ENCODE peak calls at places on chromosomes 4 and X, in eight cellular contexts. One of them, this sample, is unnamed.

GRCh38 chr4:40577588-40578253 is 51.9 kb downstream of the RBM47 start:
- DNase-seq in mesendoderm: peak; percentile 89
- DNase-seq in stimulated activated CD4-positive, alpha-beta T cell treated with anti-CD3 and anti-CD28 coated beads, Interleukin-15, amount 100 ng/mL, for 24 hours: no peak
- DNase-seq in T-cell: no peak
- DNase-seq in A172: no peak
- DNase-seq in AG09309: no peak
- DNase-seq in activated CD8-positive, alpha-beta memory T cell treated with anti-CD3 and anti-CD28 coated beads for 48 hours: no peak
- DNase-seq in cardiac muscle cell: no peak
- DNase-seq in this sample: no peak

GRCh38 chr4:174284181-174284886 is 623 bp downstream of the CEP44 start:
- DNase-seq in mesendoderm: peak; percentile 72
- DNase-seq in stimulated activated CD4-positive, alpha-beta T cell treated with anti-CD3 and anti-CD28 coated beads, Interleukin-15, amount 100 ng/mL, for 24 hours: no peak
- DNase-seq in T-cell: no peak
- DNase-seq in A172: peak; percentile 64
- DNase-seq in AG09309: no peak
- DNase-seq in activated CD8-positive, alpha-beta memory T cell treated with anti-CD3 and anti-CD28 coated beads for 48 hours: no peak
- DNase-seq in cardiac muscle cell: peak; percentile 4
- DNase-seq in this sample: peak; percentile 40

GRCh38 chr4:24611575-24611974 is 27.2 kb upstream of the DHX15 start:
- DNase-seq in mesendoderm: no peak
- DNase-seq in stimulated activated CD4-positive, alpha-beta T cell treated with anti-CD3 and anti-CD28 coated beads, Interleukin-15, amount 100 ng/mL, for 24 hours: no peak
- DNase-seq in T-cell: no peak
- DNase-seq in A172: no peak
- DNase-seq in AG09309: no peak
- DNase-seq in activated CD8-positive, alpha-beta memory T cell treated with anti-CD3 and anti-CD28 coated beads for 48 hours: no peak
- DNase-seq in cardiac muscle cell: no peak
- DNase-seq in this sample: no peak

GRCh38 chr4:141347738-141348524 is 127.2 kb downstream of the ZNF330 start:
- DNase-seq in mesendoderm: no peak
- DNase-seq in stimulated activated CD4-positive, alpha-beta T cell treated with anti-CD3 and anti-CD28 coated beads, Interleukin-15, amount 100 ng/mL, for 24 hours: no peak
- DNase-seq in T-cell: no peak
- DNase-seq in A172: no peak
- DNase-seq in AG09309: no peak
- DNase-seq in activated CD8-positive, alpha-beta memory T cell treated with anti-CD3 and anti-CD28 coated beads for 48 hours: no peak
- DNase-seq in cardiac muscle cell: no peak
- DNase-seq in this sample: no peak

GRCh38 chr4:40843696-40844095 is 93.9 kb downstream of the NSUN7 start:
- DNase-seq in mesendoderm: peak; percentile 62
- DNase-seq in stimulated activated CD4-positive, alpha-beta T cell treated with anti-CD3 and anti-CD28 coated beads, Interleukin-15, amount 100 ng/mL, for 24 hours: peak; percentile 38
- DNase-seq in T-cell: no peak
- DNase-seq in A172: no peak
- DNase-seq in AG09309: no peak
- DNase-seq in activated CD8-positive, alpha-beta memory T cell treated with anti-CD3 and anti-CD28 coated beads for 48 hours: no peak
- DNase-seq in cardiac muscle cell: no peak
- DNase-seq in this sample: no peak

GRCh38 chrX:154374361-154375155 is at the start of gene FLNA:
- DNase-seq in mesendoderm: peak; percentile 51
- DNase-seq in stimulated activated CD4-positive, alpha-beta T cell treated with anti-CD3 and anti-CD28 coated beads, Interleukin-15, amount 100 ng/mL, for 24 hours: peak; percentile 57
- DNase-seq in T-cell: no peak
- DNase-seq in A172: no peak
- DNase-seq in AG09309: no peak
- DNase-seq in activated CD8-positive, alpha-beta memory T cell treated with anti-CD3 and anti-CD28 coated beads for 48 hours: no peak
- DNase-seq in cardiac muscle cell: peak; percentile 68
- DNase-seq in this sample: no peak

GRCh38 chrX:50721771-50722521 is 92.0 kb downstream of the SHROOM4 start:
- DNase-seq in mesendoderm: peak; percentile 79
- DNase-seq in stimulated activated CD4-positive, alpha-beta T cell treated with anti-CD3 and anti-CD28 coated beads, Interleukin-15, amount 100 ng/mL, for 24 hours: no peak
- DNase-seq in T-cell: no peak
- DNase-seq in A172: no peak
- DNase-seq in AG09309: no peak
- DNase-seq in activated CD8-positive, alpha-beta memory T cell treated with anti-CD3 and anti-CD28 coated beads for 48 hours: no peak
- DNase-seq in cardiac muscle cell: no peak
- DNase-seq in this sample: no peak

GRCh38 chr4:148831945-148832344 is 389.7 kb upstream of the NR3C2 start:
- DNase-seq in mesendoderm: no peak
- DNase-seq in stimulated activated CD4-positive, alpha-beta T cell treated with anti-CD3 and anti-CD28 coated beads, Interleukin-15, amount 100 ng/mL, for 24 hours: no peak
- DNase-seq in T-cell: no peak
- DNase-seq in A172: peak; percentile 85
- DNase-seq in AG09309: no peak
- DNase-seq in activated CD8-positive, alpha-beta memory T cell treated with anti-CD3 and anti-CD28 coated beads for 48 hours: no peak
- DNase-seq in cardiac muscle cell: no peak
- DNase-seq in this sample: no peak

GRCh38 chr4:67261971-67262370 is 283.3 kb downstream of the CENPC start:
- DNase-seq in mesendoderm: no peak
- DNase-seq in stimulated activated CD4-positive, alpha-beta T cell treated with anti-CD3 and anti-CD28 coated beads, Interleukin-15, amount 100 ng/mL, for 24 hours: no peak
- DNase-seq in T-cell: no peak
- DNase-seq in A172: no peak
- DNase-seq in AG09309: no peak
- DNase-seq in activated CD8-positive, alpha-beta memory T cell treated with anti-CD3 and anti-CD28 coated beads for 48 hours: no peak
- DNase-seq in cardiac muscle cell: no peak
- DNase-seq in this sample: no peak

GRCh38 chrX:112800901-112801775 is 39.5 kb downstream of the AMOT start:
- DNase-seq in mesendoderm: peak; percentile 45
- DNase-seq in stimulated activated CD4-positive, alpha-beta T cell treated with anti-CD3 and anti-CD28 coated beads, Interleukin-15, amount 100 ng/mL, for 24 hours: no peak
- DNase-seq in T-cell: no peak
- DNase-seq in A172: no peak
- DNase-seq in AG09309: no peak
- DNase-seq in activated CD8-positive, alpha-beta memory T cell treated with anti-CD3 and anti-CD28 coated beads for 48 hours: no peak
- DNase-seq in cardiac muscle cell: no peak
- DNase-seq in this sample: no peak

GRCh38 chr4:55356991-55357461 is 11.0 kb downstream of the SRD5A3 start:
- DNase-seq in mesendoderm: no peak
- DNase-seq in stimulated activated CD4-positive, alpha-beta T cell treated with anti-CD3 and anti-CD28 coated beads, Interleukin-15, amount 100 ng/mL, for 24 hours: no peak
- DNase-seq in T-cell: no peak
- DNase-seq in A172: no peak
- DNase-seq in AG09309: no peak
- DNase-seq in activated CD8-positive, alpha-beta memory T cell treated with anti-CD3 and anti-CD28 coated beads for 48 hours: no peak
- DNase-seq in cardiac muscle cell: no peak
- DNase-seq in this sample: no peak

GRCh38 chr4:25235401-25235800 is 1.6 kb downstream of the PI4K2B start:
- DNase-seq in mesendoderm: no peak
- DNase-seq in stimulated activated CD4-positive, alpha-beta T cell treated with anti-CD3 and anti-CD28 coated beads, Interleukin-15, amount 100 ng/mL, for 24 hours: no peak
- DNase-seq in T-cell: no peak
- DNase-seq in A172: no peak
- DNase-seq in AG09309: no peak
- DNase-seq in activated CD8-positive, alpha-beta memory T cell treated with anti-CD3 and anti-CD28 coated beads for 48 hours: no peak
- DNase-seq in cardiac muscle cell: no peak
- DNase-seq in this sample: no peak

GRCh38 chrX:1453951-1454785 is 1.5 kb upstream of the ASMTL start:
- DNase-seq in mesendoderm: peak; percentile 88
- DNase-seq in stimulated activated CD4-positive, alpha-beta T cell treated with anti-CD3 and anti-CD28 coated beads, Interleukin-15, amount 100 ng/mL, for 24 hours: peak; percentile 94
- DNase-seq in T-cell: peak; percentile 89
- DNase-seq in A172: peak; percentile 78
- DNase-seq in AG09309: peak; percentile 17
- DNase-seq in activated CD8-positive, alpha-beta memory T cell treated with anti-CD3 and anti-CD28 coated beads for 48 hours: peak; percentile 97
- DNase-seq in cardiac muscle cell: peak; percentile 85
- DNase-seq in this sample: peak; percentile 83

GRCh38 chrX:15269120-15269519 is 763 bp downstream of the ASB9 start:
- DNase-seq in mesendoderm: no peak
- DNase-seq in stimulated activated CD4-positive, alpha-beta T cell treated with anti-CD3 and anti-CD28 coated beads, Interleukin-15, amount 100 ng/mL, for 24 hours: no peak
- DNase-seq in T-cell: no peak
- DNase-seq in A172: no peak
- DNase-seq in AG09309: no peak
- DNase-seq in activated CD8-positive, alpha-beta memory T cell treated with anti-CD3 and anti-CD28 coated beads for 48 hours: no peak
- DNase-seq in cardiac muscle cell: no peak
- DNase-seq in this sample: no peak

GRCh38 chr4:103493450-103494159 is 226.2 kb downstream of the TACR3 start:
- DNase-seq in mesendoderm: no peak
- DNase-seq in stimulated activated CD4-positive, alpha-beta T cell treated with anti-CD3 and anti-CD28 coated beads, Interleukin-15, amount 100 ng/mL, for 24 hours: no peak
- DNase-seq in T-cell: no peak
- DNase-seq in A172: no peak
- DNase-seq in AG09309: no peak
- DNase-seq in activated CD8-positive, alpha-beta memory T cell treated with anti-CD3 and anti-CD28 coated beads for 48 hours: no peak
- DNase-seq in cardiac muscle cell: no peak
- DNase-seq in this sample: no peak

GRCh38 chr4:182593864-182594263 is 323.3 kb downstream of the DCTD start:
- DNase-seq in mesendoderm: no peak
- DNase-seq in stimulated activated CD4-positive, alpha-beta T cell treated with anti-CD3 and anti-CD28 coated beads, Interleukin-15, amount 100 ng/mL, for 24 hours: no peak
- DNase-seq in T-cell: no peak
- DNase-seq in A172: no peak
- DNase-seq in AG09309: no peak
- DNase-seq in activated CD8-positive, alpha-beta memory T cell treated with anti-CD3 and anti-CD28 coated beads for 48 hours: no peak
- DNase-seq in cardiac muscle cell: no peak
- DNase-seq in this sample: no peak

GRCh38 chr4:73197220-73197619 is 61.4 kb downstream of the ANKRD17 start:
- DNase-seq in mesendoderm: no peak
- DNase-seq in stimulated activated CD4-positive, alpha-beta T cell treated with anti-CD3 and anti-CD28 coated beads, Interleukin-15, amount 100 ng/mL, for 24 hours: no peak
- DNase-seq in T-cell: no peak
- DNase-seq in A172: no peak
- DNase-seq in AG09309: no peak
- DNase-seq in activated CD8-positive, alpha-beta memory T cell treated with anti-CD3 and anti-CD28 coated beads for 48 hours: no peak
- DNase-seq in cardiac muscle cell: no peak
- DNase-seq in this sample: no peak

GRCh38 chrX:848366-848765 is 217.8 kb downstream of the SHOX start:
- DNase-seq in mesendoderm: no peak
- DNase-seq in stimulated activated CD4-positive, alpha-beta T cell treated with anti-CD3 and anti-CD28 coated beads, Interleukin-15, amount 100 ng/mL, for 24 hours: no peak
- DNase-seq in T-cell: no peak
- DNase-seq in A172: no peak
- DNase-seq in AG09309: no peak
- DNase-seq in activated CD8-positive, alpha-beta memory T cell treated with anti-CD3 and anti-CD28 coated beads for 48 hours: no peak
- DNase-seq in cardiac muscle cell: no peak
- DNase-seq in this sample: no peak

GRCh38 chrX:107716045-107716684 is 59.4 kb downstream of the TSC22D3 start:
- DNase-seq in mesendoderm: peak; percentile 85
- DNase-seq in stimulated activated CD4-positive, alpha-beta T cell treated with anti-CD3 and anti-CD28 coated beads, Interleukin-15, amount 100 ng/mL, for 24 hours: peak; percentile 24
- DNase-seq in T-cell: no peak
- DNase-seq in A172: no peak
- DNase-seq in AG09309: no peak
- DNase-seq in activated CD8-positive, alpha-beta memory T cell treated with anti-CD3 and anti-CD28 coated beads for 48 hours: no peak
- DNase-seq in cardiac muscle cell: peak; percentile 71
- DNase-seq in this sample: peak; percentile 46

GRCh38 chr4:179071120-179071519 is 1628.9 kb upstream of the AGA start:
- DNase-seq in mesendoderm: no peak
- DNase-seq in stimulated activated CD4-positive, alpha-beta T cell treated with anti-CD3 and anti-CD28 coated beads, Interleukin-15, amount 100 ng/mL, for 24 hours: no peak
- DNase-seq in T-cell: no peak
- DNase-seq in A172: no peak
- DNase-seq in AG09309: no peak
- DNase-seq in activated CD8-positive, alpha-beta memory T cell treated with anti-CD3 and anti-CD28 coated beads for 48 hours: no peak
- DNase-seq in cardiac muscle cell: no peak
- DNase-seq in this sample: no peak

GRCh38 chr4:7779194-7779768 is 160.4 kb downstream of the AFAP1 start:
- DNase-seq in mesendoderm: no peak
- DNase-seq in stimulated activated CD4-positive, alpha-beta T cell treated with anti-CD3 and anti-CD28 coated beads, Interleukin-15, amount 100 ng/mL, for 24 hours: no peak
- DNase-seq in T-cell: no peak
- DNase-seq in A172: no peak
- DNase-seq in AG09309: no peak
- DNase-seq in activated CD8-positive, alpha-beta memory T cell treated with anti-CD3 and anti-CD28 coated beads for 48 hours: no peak
- DNase-seq in cardiac muscle cell: peak; percentile 42
- DNase-seq in this sample: no peak

GRCh38 chr4:186693159-186693815 is 30.4 kb downstream of the FAT1 start:
- DNase-seq in mesendoderm: no peak
- DNase-seq in stimulated activated CD4-positive, alpha-beta T cell treated with anti-CD3 and anti-CD28 coated beads, Interleukin-15, amount 100 ng/mL, for 24 hours: no peak
- DNase-seq in T-cell: no peak
- DNase-seq in A172: peak; percentile 91
- DNase-seq in AG09309: peak; percentile 68
- DNase-seq in activated CD8-positive, alpha-beta memory T cell treated with anti-CD3 and anti-CD28 coated beads for 48 hours: no peak
- DNase-seq in cardiac muscle cell: no peak
- DNase-seq in this sample: no peak

GRCh38 chrX:154417157-154417556 is 5.8 kb downstream of the TAFAZZIN start:
- DNase-seq in mesendoderm: no peak
- DNase-seq in stimulated activated CD4-positive, alpha-beta T cell treated with anti-CD3 and anti-CD28 coated beads, Interleukin-15, amount 100 ng/mL, for 24 hours: no peak
- DNase-seq in T-cell: no peak
- DNase-seq in A172: peak; percentile 21
- DNase-seq in AG09309: no peak
- DNase-seq in activated CD8-positive, alpha-beta memory T cell treated with anti-CD3 and anti-CD28 coated beads for 48 hours: no peak
- DNase-seq in cardiac muscle cell: no peak
- DNase-seq in this sample: no peak

GRCh38 chr4:139560396-139561084 is 4.5 kb upstream of the SETD7 start:
- DNase-seq in mesendoderm: peak; percentile 75
- DNase-seq in stimulated activated CD4-positive, alpha-beta T cell treated with anti-CD3 and anti-CD28 coated beads, Interleukin-15, amount 100 ng/mL, for 24 hours: no peak
- DNase-seq in T-cell: no peak
- DNase-seq in A172: no peak
- DNase-seq in AG09309: no peak
- DNase-seq in activated CD8-positive, alpha-beta memory T cell treated with anti-CD3 and anti-CD28 coated beads for 48 hours: no peak
- DNase-seq in cardiac muscle cell: no peak
- DNase-seq in this sample: no peak

GRCh38 chr4:37706032-37706431 is 19.9 kb upstream of the RELL1 start:
- DNase-seq in mesendoderm: no peak
- DNase-seq in stimulated activated CD4-positive, alpha-beta T cell treated with anti-CD3 and anti-CD28 coated beads, Interleukin-15, amount 100 ng/mL, for 24 hours: no peak
- DNase-seq in T-cell: no peak
- DNase-seq in A172: no peak
- DNase-seq in AG09309: no peak
- DNase-seq in activated CD8-positive, alpha-beta memory T cell treated with anti-CD3 and anti-CD28 coated beads for 48 hours: no peak
- DNase-seq in cardiac muscle cell: no peak
- DNase-seq in this sample: no peak

GRCh38 chrX:47030339-47030738 is 47.9 kb upstream of the RGN start:
- DNase-seq in mesendoderm: peak; percentile 58
- DNase-seq in stimulated activated CD4-positive, alpha-beta T cell treated with anti-CD3 and anti-CD28 coated beads, Interleukin-15, amount 100 ng/mL, for 24 hours: peak; percentile 3
- DNase-seq in T-cell: no peak
- DNase-seq in A172: peak; percentile 51
- DNase-seq in AG09309: peak; percentile 28
- DNase-seq in activated CD8-positive, alpha-beta memory T cell treated with anti-CD3 and anti-CD28 coated beads for 48 hours: no peak
- DNase-seq in cardiac muscle cell: peak; percentile 73
- DNase-seq in this sample: peak; percentile 49

GRCh38 chrX:115226929-115227328 is 7.0 kb downstream of the LRCH2 start:
- DNase-seq in mesendoderm: peak; percentile 65
- DNase-seq in stimulated activated CD4-positive, alpha-beta T cell treated with anti-CD3 and anti-CD28 coated beads, Interleukin-15, amount 100 ng/mL, for 24 hours: no peak
- DNase-seq in T-cell: no peak
- DNase-seq in A172: no peak
- DNase-seq in AG09309: peak; percentile 5
- DNase-seq in activated CD8-positive, alpha-beta memory T cell treated with anti-CD3 and anti-CD28 coated beads for 48 hours: no peak
- DNase-seq in cardiac muscle cell: peak; percentile 40
- DNase-seq in this sample: no peak

This sample was measured in HEK293T.